ENCODE peak calls at places on chromosome 12, in seven cellular contexts. C, O, Z, K, R, W and B are unnamed samples.

GRCh38 chr12:43891856-43892574 is 56.1 kb downstream of the TMEM117 start:
- DNase-seq in C (no peak), O (no peak), Z (no peak), K (no peak), R (no peak), W (no peak), B (no peak)

GRCh38 chr12:86257173-86257572 is 982 bp upstream of the MGAT4C start:
- DNase-seq in C (no peak), O (no peak), Z (no peak), K (peak; percentile 18), R (no peak), W (no peak), B (no peak)

GRCh38 chr12:101781834-101782543 is 42.7 kb upstream of the SYCP3 start:
- DNase-seq in C (no peak), O (no peak), Z (no peak), K (no peak), R (no peak), W (no peak), B (no peak)

GRCh38 chr12:87320724-87321123 is 708.5 kb downstream of the C12orf50 start:
- DNase-seq in C (no peak), O (no peak), Z (no peak), K (no peak), R (no peak), W (no peak), B (no peak)

GRCh38 chr12:70185301-70185700 is 57.9 kb upstream of the CNOT2 start:
- DNase-seq in C (no peak), O (no peak), Z (no peak), K (no peak), R (peak; percentile 54), W (no peak), B (no peak)

GRCh38 chr12:58873496-58873895 is 46.8 kb downstream of the LRIG3 start:
- DNase-seq in C (no peak), O (no peak), Z (no peak), K (no peak), R (no peak), W (no peak), B (no peak)

GRCh38 chr12:91507754-91508153 is 325.1 kb upstream of the DCN start:
- DNase-seq in C (no peak), O (no peak), Z (no peak), K (no peak), R (no peak), W (no peak), B (no peak)

GRCh38 chr12:101050631-101051030 is 159.4 kb downstream of the SLC5A8 start:
- DNase-seq in C (no peak), O (no peak), Z (no peak), K (no peak), R (no peak), W (no peak), B (no peak)

GRCh38 chr12:112420740-112421139 is 2.0 kb downstream of the PTPN11 start:
- DNase-seq in C (no peak), O (no peak), Z (no peak), K (no peak), R (no peak), W (no peak), B (no peak)

GRCh38 chr12:112261559-112261958 is 120.7 kb downstream of the HECTD4 start:
- DNase-seq in C (no peak), O (no peak), Z (no peak), K (peak; percentile 51), R (no peak), W (no peak), B (no peak)

GRCh38 chr12:92721668-92722067 is 18.9 kb downstream of the PLEKHG7 start:
- DNase-seq in C (no peak), O (no peak), Z (no peak), K (no peak), R (no peak), W (no peak), B (no peak)

GRCh38 chr12:51884676-51885229 is 3.1 kb upstream of the ANKRD33 start:
- DNase-seq in C (no peak), O (no peak), Z (no peak), K (no peak), R (peak; percentile 75), W (no peak), B (no peak)

GRCh38 chr12:109385339-109386078 is 37.8 kb downstream of the MYO1H start:
- DNase-seq in C (peak; percentile 30), O (no peak), Z (no peak), K (peak; percentile 52), R (peak; percentile 44), W (peak; percentile 41), B (peak; percentile 45)

GRCh38 chr12:64569923-64570595 is 40.2 kb upstream of the RASSF3 start:
- DNase-seq in C (no peak), O (no peak), Z (no peak), K (no peak), R (no peak), W (no peak), B (no peak)

GRCh38 chr12:43789941-43790340 is 16.2 kb downstream of the TWF1 start:
- DNase-seq in C (no peak), O (no peak), Z (no peak), K (no peak), R (peak; percentile 23), W (no peak), B (peak; percentile 2)

GRCh38 chr12:11652351-11653040 is 3.0 kb downstream of the ETV6 start:
- DNase-seq in C (peak; percentile 34), O (no peak), Z (no peak), K (no peak), R (peak; percentile 57), W (peak; percentile 86), B (peak; percentile 17)

GRCh38 chr12:123384318-123384993 is 524 bp downstream of the KMT5A start:
- DNase-seq in C (no peak), O (no peak), Z (no peak), K (no peak), R (no peak), W (peak; percentile 38), B (no peak)

GRCh38 chr12:78191611-78192010 is 360.9 kb downstream of the NAV3 start:
- DNase-seq in C (no peak), O (no peak), Z (no peak), K (no peak), R (no peak), W (no peak), B (no peak)

GRCh38 chr12:68428211-68428610 is 96.0 kb upstream of the MDM1 start:
- DNase-seq in C (no peak), O (no peak), Z (no peak), K (no peak), R (no peak), W (no peak), B (no peak)

GRCh38 chr12:104354868-104355570 is 51.5 kb downstream of the EID3 start:
- DNase-seq in C (no peak), O (no peak), Z (no peak), K (no peak), R (no peak), W (no peak), B (no peak)

GRCh38 chr12:78418919-78419318 is 445.7 kb upstream of the SYT1 start:
- DNase-seq in C (no peak), O (no peak), Z (no peak), K (no peak), R (no peak), W (peak; percentile 17), B (no peak)

GRCh38 chr12:51874013-51874412 is 13.9 kb upstream of the ANKRD33 start:
- DNase-seq in C (no peak), O (no peak), Z (no peak), K (peak; percentile 82), R (no peak), W (no peak), B (no peak)

GRCh38 chr12:107429006-107429698 is 256.4 kb upstream of the PWP1 start:
- DNase-seq in C (no peak), O (no peak), Z (no peak), K (no peak), R (no peak), W (no peak), B (peak; percentile 27)

GRCh38 chr12:74111688-74112360 is 425.8 kb upstream of the ATXN7L3B start:
- DNase-seq in C (no peak), O (peak; percentile 33), Z (no peak), K (peak; percentile 27), R (peak; percentile 42), W (peak; percentile 41), B (no peak)

GRCh38 chr12:30573145-30573544 is 122.5 kb downstream of the IPO8 start:
- DNase-seq in C (no peak), O (no peak), Z (no peak), K (no peak), R (no peak), W (no peak), B (no peak)

GRCh38 chr12:45232771-45233372 is 17.0 kb downstream of the ANO6 start:
- DNase-seq in C (no peak), O (no peak), Z (peak; percentile 54), K (no peak), R (peak; percentile 97), W (peak; percentile 63), B (no peak)